ENCODE peak calls at places on chromosomes 11 and 22, in five cellular contexts. One of them, this sample, is unnamed.

GRCh38 chr11:98069861-98070260 is 950.9 kb upstream of the CNTN5 start:
- DNase-seq in lower leg skin: no peak
- DNase-seq in ovary: no peak
- DNase-seq in tibial nerve: no peak
- DNase-seq in GM12892: no peak
- DNase-seq in this sample: no peak

GRCh38 chr11:70203749-70204465 is 811 bp downstream of the FADD start:
- DNase-seq in tibial nerve: peak
- DNase-seq in ovary: peak
- DNase-seq in GM12892: no peak
- DNase-seq in lower leg skin: peak
- DNase-seq in this sample: no peak

GRCh38 chr11:76149713-76150112 is 56.6 kb downstream of the WNT11 start:
- DNase-seq in ovary: no peak
- DNase-seq in tibial nerve: no peak
- DNase-seq in GM12892: no peak
- DNase-seq in lower leg skin: no peak
- DNase-seq in this sample: no peak

GRCh38 chr11:79081441-79082124 is 359.2 kb downstream of the TENM4 start:
- DNase-seq in lower leg skin: no peak
- DNase-seq in ovary: no peak
- DNase-seq in GM12892: no peak
- DNase-seq in tibial nerve: no peak
- DNase-seq in this sample: no peak

GRCh38 chr22:17159504-17159951 is 451 bp upstream of the HDHD5 start:
- DNase-seq in ovary: peak
- DNase-seq in GM12892: no peak
- DNase-seq in tibial nerve: peak
- DNase-seq in lower leg skin: peak
- DNase-seq in this sample: peak

GRCh38 chr11:79196950-79197349 is 243.9 kb downstream of the TENM4 start:
- DNase-seq in GM12892: no peak
- DNase-seq in tibial nerve: no peak
- DNase-seq in lower leg skin: no peak
- DNase-seq in ovary: no peak
- DNase-seq in this sample: no peak

GRCh38 chr11:94835571-94835970 is 67.4 kb downstream of the AMOTL1 start:
- DNase-seq in lower leg skin: no peak
- DNase-seq in GM12892: no peak
- DNase-seq in tibial nerve: no peak
- DNase-seq in ovary: no peak
- DNase-seq in this sample: no peak

GRCh38 chr22:48414662-48415061 is 1413.0 kb downstream of the BRD1 start:
- DNase-seq in lower leg skin: no peak
- DNase-seq in ovary: no peak
- DNase-seq in tibial nerve: no peak
- DNase-seq in GM12892: no peak
- DNase-seq in this sample: no peak

GRCh38 chr11:34620820-34621792 is at the start of gene EHF:
- DNase-seq in lower leg skin: no peak
- DNase-seq in GM12892: no peak
- DNase-seq in tibial nerve: no peak
- DNase-seq in ovary: no peak
- DNase-seq in this sample: peak

GRCh38 chr11:65414776-65415498 is 7.7 kb upstream of the NEAT1 start:
- DNase-seq in ovary: no peak
- DNase-seq in lower leg skin: no peak
- DNase-seq in GM12892: no peak
- DNase-seq in tibial nerve: no peak
- DNase-seq in this sample: no peak

GRCh38 chr11:65417702-65418430 is 4.7 kb upstream of the NEAT1 start:
- DNase-seq in lower leg skin: no peak
- DNase-seq in ovary: peak
- DNase-seq in tibial nerve: peak
- DNase-seq in GM12892: no peak
- DNase-seq in this sample: peak

GRCh38 chr11:65415499-65416340 is 6.9 kb upstream of the NEAT1 start:
- DNase-seq in tibial nerve: no peak
- DNase-seq in GM12892: no peak
- DNase-seq in lower leg skin: no peak
- DNase-seq in ovary: peak
- DNase-seq in this sample: peak

GRCh38 chr11:65417221-65417701 is 5.3 kb upstream of the NEAT1 start:
- DNase-seq in ovary: peak
- DNase-seq in tibial nerve: peak
- DNase-seq in GM12892: no peak
- DNase-seq in lower leg skin: no peak
- DNase-seq in this sample: peak

GRCh38 chr11:65416341-65417185 is 6.0 kb upstream of the NEAT1 start:
- DNase-seq in tibial nerve: peak
- DNase-seq in ovary: peak
- DNase-seq in lower leg skin: peak
- DNase-seq in GM12892: peak
- DNase-seq in this sample: peak
- TF ChIP-seq POLR2A in tibial nerve: peak
- TF ChIP-seq POLR2A in ovary: peak
- TF ChIP-seq POLR2A in lower leg skin: no peak
- TF ChIP-seq POLR2A in GM12892: peak
- TF ChIP-seq POLR2A in this sample: no peak

GRCh38 chr11:119728226-119728626 is 774 bp downstream of the NECTIN1 start:
- DNase-seq in ovary: no peak
- DNase-seq in GM12892: no peak
- DNase-seq in tibial nerve: no peak
- DNase-seq in lower leg skin: no peak
- DNase-seq in this sample: no peak

GRCh38 chr11:119730347-119730613 is 1.3 kb upstream of the NECTIN1 start:
- DNase-seq in tibial nerve: no peak
- DNase-seq in ovary: no peak
- DNase-seq in lower leg skin: no peak
- DNase-seq in GM12892: no peak
- DNase-seq in this sample: no peak

GRCh38 chr11:119729581-119730346 is 764 bp upstream of the NECTIN1 start:
- DNase-seq in lower leg skin: peak
- DNase-seq in tibial nerve: peak
- DNase-seq in GM12892: no peak
- DNase-seq in ovary: peak
- DNase-seq in this sample: peak

GRCh38 chr11:119727523-119728081 is 1.4 kb downstream of the NECTIN1 start:
- DNase-seq in GM12892: no peak
- DNase-seq in ovary: peak
- DNase-seq in lower leg skin: no peak
- DNase-seq in tibial nerve: no peak
- DNase-seq in this sample: no peak

GRCh38 chr11:119728651-119729580 is at the start of gene NECTIN1:
- DNase-seq in GM12892: peak
- DNase-seq in tibial nerve: peak
- DNase-seq in lower leg skin: peak
- DNase-seq in ovary: peak
- DNase-seq in this sample: peak
- TF ChIP-seq POLR2A in GM12892: peak
- TF ChIP-seq POLR2A in tibial nerve: peak
- TF ChIP-seq POLR2A in lower leg skin: no peak
- TF ChIP-seq POLR2A in ovary: peak
- TF ChIP-seq POLR2A in this sample: no peak

GRCh38 chr11:13668102-13668956 is at the start of gene FAR1:
- DNase-seq in lower leg skin: peak
- DNase-seq in ovary: peak
- DNase-seq in GM12892: peak
- DNase-seq in tibial nerve: peak
- DNase-seq in this sample: peak
- TF ChIP-seq POLR2A in lower leg skin: no peak
- TF ChIP-seq POLR2A in ovary: peak
- TF ChIP-seq POLR2A in GM12892: no peak
- TF ChIP-seq POLR2A in tibial nerve: peak
- TF ChIP-seq POLR2A in this sample: no peak

GRCh38 chr11:64207247-64208085 is 945 bp downstream of the FERMT3 start:
- DNase-seq in lower leg skin: peak
- DNase-seq in ovary: peak
- DNase-seq in GM12892: peak
- DNase-seq in tibial nerve: peak
- DNase-seq in this sample: no peak
- TF ChIP-seq POLR2A in lower leg skin: no peak
- TF ChIP-seq POLR2A in ovary: no peak
- TF ChIP-seq POLR2A in GM12892: peak
- TF ChIP-seq POLR2A in tibial nerve: no peak
- TF ChIP-seq POLR2A in this sample: no peak

DNA sequence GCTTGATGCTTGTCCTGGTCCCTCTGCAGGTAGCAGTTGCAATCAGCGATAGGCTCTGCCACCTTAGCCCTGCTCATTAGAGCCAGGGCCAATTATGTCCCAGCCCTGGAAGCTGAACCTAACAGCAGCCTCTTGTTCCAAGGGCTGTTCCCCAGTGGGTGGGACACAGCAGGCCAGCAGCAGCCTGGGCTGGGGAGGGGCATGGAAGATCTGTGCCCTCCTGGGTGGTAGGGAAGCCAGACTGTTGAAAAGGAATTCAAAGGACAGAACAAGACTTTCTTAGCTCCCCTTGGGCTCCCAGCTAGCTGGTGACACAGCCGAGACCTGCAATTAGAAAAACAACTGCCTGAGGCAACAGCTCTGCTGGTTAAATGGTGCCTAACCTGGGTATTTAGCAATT is 17.4 kb downstream of the DRD2 start:
- DNase-seq in GM12892: no peak
- DNase-seq in ovary: no peak
- DNase-seq in tibial nerve: no peak
- DNase-seq in lower leg skin: no peak
- DNase-seq in this sample: no peak
- TF ChIP-seq POLR2A in GM12892: no peak
- TF ChIP-seq POLR2A in ovary: no peak
- TF ChIP-seq POLR2A in tibial nerve: no peak
- TF ChIP-seq POLR2A in lower leg skin: no peak
- TF ChIP-seq POLR2A in this sample: no peak

DNA sequence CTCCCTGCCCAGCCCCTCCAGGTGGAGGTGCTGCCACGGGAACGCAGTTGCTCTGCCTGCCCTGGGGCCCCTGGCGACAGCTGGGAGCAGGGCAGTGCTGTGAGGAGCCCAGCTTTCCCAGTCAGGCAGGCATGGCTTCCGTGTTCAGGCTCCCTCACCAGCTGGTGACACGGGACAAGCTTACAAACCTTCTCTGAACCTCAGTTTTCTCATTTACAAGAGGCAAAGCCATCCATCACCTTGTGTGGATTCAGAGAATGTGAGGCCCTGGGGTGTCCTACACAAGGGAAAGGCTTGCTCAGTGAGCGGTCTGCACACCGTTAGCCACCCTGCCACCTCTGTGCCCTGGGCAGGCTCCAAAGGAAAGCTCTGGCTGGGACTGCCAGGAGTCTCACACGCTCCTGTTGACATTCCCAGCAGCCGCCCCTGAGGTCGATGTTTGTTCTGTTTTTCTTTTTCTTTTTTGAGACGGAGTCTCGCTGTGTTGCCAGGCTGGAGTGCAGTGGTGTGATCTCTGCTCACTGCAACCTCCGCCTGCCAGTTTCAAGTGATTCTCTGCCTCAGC is 23.5 kb downstream of the SUN2 start:
- DNase-seq in lower leg skin: no peak
- DNase-seq in ovary: peak
- DNase-seq in tibial nerve: no peak
- DNase-seq in GM12892: no peak
- DNase-seq in this sample: no peak
- TF ChIP-seq POLR2A in lower leg skin: no peak
- TF ChIP-seq POLR2A in ovary: no peak
- TF ChIP-seq POLR2A in tibial nerve: no peak
- TF ChIP-seq POLR2A in GM12892: no peak
- TF ChIP-seq POLR2A in this sample: no peak

DNA sequence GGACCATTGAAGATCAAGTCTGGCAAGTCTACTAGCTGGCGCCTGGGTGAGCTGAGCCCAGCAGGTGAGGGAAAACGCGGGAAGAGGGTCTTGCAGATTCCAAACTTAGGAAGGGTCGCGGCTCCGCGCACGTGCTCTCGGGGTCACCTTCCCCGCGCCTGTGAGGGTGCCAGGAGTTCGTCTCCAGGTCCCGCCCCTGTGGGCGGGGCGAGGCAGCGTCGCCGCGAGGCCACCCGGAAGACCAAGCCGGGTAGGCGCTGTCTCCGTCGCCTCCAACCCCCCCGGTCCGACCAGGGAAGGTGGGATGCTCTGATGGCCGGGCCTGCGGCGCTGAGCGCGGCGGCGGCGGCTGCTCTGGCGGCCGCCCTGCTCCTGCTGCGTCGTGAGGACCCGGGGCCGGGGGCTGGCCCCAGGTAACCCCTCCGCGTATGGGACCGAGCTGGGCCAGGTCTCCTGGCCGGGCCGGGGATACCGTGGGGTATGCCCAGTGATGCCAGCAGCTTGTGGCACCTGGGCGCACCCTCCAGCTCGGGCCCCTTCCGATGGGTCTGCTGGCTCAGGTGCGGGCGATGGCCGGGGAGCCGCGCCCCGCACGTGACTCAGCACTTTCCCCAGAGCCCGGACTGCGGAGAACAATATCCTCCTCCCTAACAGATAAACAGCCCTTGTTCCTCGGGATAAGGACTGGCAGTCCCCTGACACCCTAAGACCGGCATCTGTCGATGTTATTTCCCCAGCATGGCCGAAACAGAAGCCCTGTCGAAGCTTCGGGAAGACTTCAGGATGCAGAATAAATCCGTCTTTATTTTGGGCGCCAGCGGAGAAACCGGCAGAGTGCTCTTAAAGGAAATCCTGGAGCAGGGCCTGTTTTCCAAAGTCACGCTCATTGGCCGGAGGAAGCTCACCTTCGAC is at the start of gene HTATIP2:
- DNase-seq in GM12892: peak
- DNase-seq in tibial nerve: peak
- DNase-seq in ovary: peak
- DNase-seq in lower leg skin: peak
- DNase-seq in this sample: peak
- TF ChIP-seq POLR2A in GM12892: peak
- TF ChIP-seq POLR2A in tibial nerve: no peak
- TF ChIP-seq POLR2A in ovary: no peak
- TF ChIP-seq POLR2A in lower leg skin: no peak
- TF ChIP-seq POLR2A in this sample: no peak

DNA sequence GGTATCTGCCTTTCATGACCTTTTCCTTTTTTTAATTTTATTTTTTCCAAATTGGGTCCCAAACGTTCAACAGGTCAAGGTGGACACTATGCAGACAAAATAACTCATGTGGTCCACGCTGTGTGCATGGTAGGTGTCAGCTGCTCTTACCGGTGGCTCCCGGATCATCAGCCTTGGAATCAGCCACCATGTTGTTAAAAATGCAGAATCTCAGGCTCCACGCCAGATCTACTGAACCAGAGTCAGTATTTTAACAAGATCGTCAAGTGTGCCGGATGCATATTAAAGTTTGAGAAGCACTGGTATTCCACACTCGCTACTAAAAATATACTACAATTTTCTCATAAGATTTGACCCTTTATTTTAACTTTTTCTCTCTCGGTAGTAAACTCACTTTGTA is 568 bp upstream of the LDLRAD3 start:
- DNase-seq in lower leg skin: no peak
- DNase-seq in tibial nerve: no peak
- DNase-seq in GM12892: no peak
- DNase-seq in ovary: peak
- DNase-seq in this sample: no peak
- TF ChIP-seq POLR2A in lower leg skin: no peak
- TF ChIP-seq POLR2A in tibial nerve: no peak
- TF ChIP-seq POLR2A in GM12892: no peak
- TF ChIP-seq POLR2A in ovary: no peak
- TF ChIP-seq POLR2A in this sample: no peak

This sample was measured in breast epithelium.